ENCODE peak calls at places on chromosomes 16 and 17, in nine cellular contexts. T, O, Q, Z, C, R, H, F and J are unnamed samples.

GRCh38 chr16:70160388-70160787 is 13.2 kb upstream of the CLEC18C start:
- DNase-seq in Q (no peak), H (no peak), T (no peak), R (no peak), C (no peak), F (no peak), O (no peak), Z (no peak), J (no peak)

GRCh38 chr16:50282010-50282538 is 15.7 kb downstream of the ADCY7 start:
- DNase-seq in Q (peak; percentile 61), Z (no peak), O (peak; percentile 78), R (peak; percentile 100), C (no peak), H (no peak), T (peak; percentile 53), F (peak; percentile 46), J (no peak)

GRCh38 chr16:77840623-77841274 is 52.4 kb downstream of the VAT1L start:
- DNase-seq in Z (no peak), F (peak; percentile 70), C (no peak), H (no peak), R (no peak), O (no peak), Q (peak; percentile 83), T (no peak), J (no peak)

GRCh38 chr16:11089504-11090124 is 145.2 kb downstream of the CLEC16A start:
- DNase-seq in Z (no peak), Q (peak; percentile 98), O (no peak), H (no peak), R (no peak), T (no peak), F (peak; percentile 100), C (no peak), J (no peak)

GRCh38 chr16:31886227-31886626 is 12.6 kb downstream of the ZNF267 start:
- DNase-seq in H (no peak), T (no peak), O (no peak), Z (no peak), R (no peak), C (no peak), Q (no peak), F (no peak), J (no peak)

GRCh38 chr17:39813631-39814030 is 50.5 kb downstream of the IKZF3 start:
- DNase-seq in T (no peak), H (no peak), Q (no peak), F (no peak), Z (peak; percentile 64), R (peak; percentile 43), C (no peak), O (no peak), J (no peak)

GRCh38 chr17:38444151-38444550 is 15.9 kb downstream of the ARHGAP23 start:
- DNase-seq in R (peak; percentile 68), F (peak; percentile 63), Z (peak; percentile 96), O (peak; percentile 80), Q (peak; percentile 65), T (peak; percentile 62), H (peak; percentile 78), C (peak; percentile 65), J (peak; percentile 94)

GRCh38 chr17:77319211-77320031 is 178.7 kb downstream of the SEC14L1 start:
- DNase-seq in C (no peak), Z (peak; percentile 89), H (peak; percentile 36), R (peak; percentile 93), Q (peak; percentile 93), O (peak; percentile 78), T (peak; percentile 84), F (peak; percentile 81), J (no peak)

GRCh38 chr17:19513897-19514488 is 19.7 kb upstream of the SLC47A1 start:
- DNase-seq in H (peak; percentile 76), C (peak; percentile 71), Z (peak; percentile 58), R (peak; percentile 78), O (peak; percentile 69), F (peak; percentile 69), T (peak; percentile 78), Q (peak; percentile 73), J (no peak)

GRCh38 chr16:2341456-2342447 is 1.2 kb upstream of the ABCA3 start:
- DNase-seq in F (no peak), R (no peak), C (no peak), O (no peak), Z (no peak), H (peak; percentile 29), Q (no peak), T (no peak), J (no peak)

DNA sequence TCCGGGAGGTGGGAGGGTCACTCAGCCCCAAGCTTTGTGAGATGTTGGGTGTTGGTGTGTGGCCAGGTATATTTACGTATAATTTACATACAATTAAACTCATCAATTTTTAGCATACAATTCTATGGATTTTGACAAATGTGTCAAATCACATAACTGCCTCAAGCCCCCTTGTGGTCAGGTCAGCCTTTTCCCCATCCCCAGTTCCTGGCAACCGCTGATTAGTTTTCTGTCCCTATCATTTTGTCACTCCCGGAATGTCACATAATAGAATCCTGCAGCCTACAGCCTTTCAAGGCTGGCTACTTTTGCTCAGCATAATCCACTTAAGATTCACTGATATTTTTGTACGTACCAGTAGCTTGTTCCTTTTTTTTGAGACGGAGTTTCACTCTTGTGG is 19.4 kb upstream of the RAI1 start:
- DNase-seq in Z (no peak), T (no peak), F (no peak), Q (no peak), C (no peak), R (no peak), O (no peak), H (no peak), J (no peak)
- TF ChIP-seq CTCF in Z (no peak), T (no peak), F (no peak), Q (peak; percentile 16), C (peak; percentile 58), R (no peak), O (no peak), H (peak; percentile 23), J (no peak)

DNA sequence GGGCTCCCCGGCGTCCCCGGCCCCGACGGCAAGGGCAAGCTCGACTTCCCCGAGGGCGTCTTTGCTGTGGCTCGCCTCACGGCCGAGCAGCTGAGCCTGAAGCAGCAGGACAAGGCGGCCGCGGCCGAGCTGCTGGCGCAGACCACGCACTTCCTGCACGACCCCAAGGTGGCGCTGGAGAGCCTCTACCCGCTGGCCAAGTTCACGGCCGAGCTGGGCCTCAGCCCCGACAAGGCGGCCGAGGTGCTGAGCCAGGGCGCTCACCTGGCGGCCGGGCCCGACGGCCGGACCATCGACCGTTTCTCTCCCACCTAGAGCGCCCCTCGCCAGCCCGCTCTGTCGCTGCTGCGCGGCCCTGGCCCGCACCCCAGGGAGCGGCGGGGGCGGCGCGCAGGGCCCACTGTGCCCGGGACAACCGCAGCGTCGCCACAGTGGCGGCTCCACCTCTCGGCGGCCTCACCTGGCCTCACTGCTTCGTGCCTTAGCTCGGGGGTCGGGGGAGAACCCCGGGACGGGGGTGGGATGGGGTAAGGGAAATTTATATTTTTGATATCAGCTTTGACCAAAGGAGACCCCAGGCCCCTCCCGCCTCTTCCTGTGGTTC is 3.7 kb downstream of the HIC1 start:
- DNase-seq in Q (peak; percentile 72), H (peak; percentile 53), R (peak; percentile 83), F (peak; percentile 81), Z (peak; percentile 82), C (peak; percentile 39), T (peak; percentile 69), O (peak; percentile 89), J (no peak)
- TF ChIP-seq CTCF in Q (peak; percentile 61), H (peak; percentile 45), R (peak; percentile 63), F (peak; percentile 67), Z (peak; percentile 47), C (peak; percentile 65), T (peak; percentile 64), O (peak; percentile 84), J (no peak)

GRCh38 chr17:34527908-34528470 is 51.4 kb upstream of the TMEM132E start:
- DNase-seq in Q (no peak), R (peak; percentile 42), C (no peak), H (no peak), F (no peak), T (no peak), O (no peak), Z (no peak), J (no peak)
- TF ChIP-seq CTCF in Q (no peak), R (peak; percentile 55), C (peak; percentile 37), H (no peak), F (no peak), T (no peak), O (no peak), Z (no peak), J (peak; percentile 13)

GRCh38 chr17:6780886-6781285 is 4.9 kb downstream of the FBXO39 start:
- DNase-seq in Q (no peak), H (no peak), C (no peak), O (no peak), Z (no peak), F (no peak), R (no peak), T (no peak), J (no peak)

GRCh38 chr17:6779411-6779810 is 3.4 kb downstream of the FBXO39 start:
- DNase-seq in Z (no peak), T (no peak), F (no peak), R (no peak), H (no peak), Q (no peak), C (no peak), O (no peak), J (no peak)

GRCh38 chr17:6780001-6780400 is 4.0 kb downstream of the FBXO39 start:
- DNase-seq in C (no peak), R (no peak), Z (no peak), T (no peak), Q (no peak), O (no peak), H (no peak), F (no peak), J (no peak)

GRCh38 chr17:6772016-6772415 is 4.0 kb upstream of the FBXO39 start:
- DNase-seq in R (no peak), T (no peak), Q (no peak), C (no peak), Z (no peak), F (no peak), O (no peak), H (no peak), J (no peak)

DNA sequence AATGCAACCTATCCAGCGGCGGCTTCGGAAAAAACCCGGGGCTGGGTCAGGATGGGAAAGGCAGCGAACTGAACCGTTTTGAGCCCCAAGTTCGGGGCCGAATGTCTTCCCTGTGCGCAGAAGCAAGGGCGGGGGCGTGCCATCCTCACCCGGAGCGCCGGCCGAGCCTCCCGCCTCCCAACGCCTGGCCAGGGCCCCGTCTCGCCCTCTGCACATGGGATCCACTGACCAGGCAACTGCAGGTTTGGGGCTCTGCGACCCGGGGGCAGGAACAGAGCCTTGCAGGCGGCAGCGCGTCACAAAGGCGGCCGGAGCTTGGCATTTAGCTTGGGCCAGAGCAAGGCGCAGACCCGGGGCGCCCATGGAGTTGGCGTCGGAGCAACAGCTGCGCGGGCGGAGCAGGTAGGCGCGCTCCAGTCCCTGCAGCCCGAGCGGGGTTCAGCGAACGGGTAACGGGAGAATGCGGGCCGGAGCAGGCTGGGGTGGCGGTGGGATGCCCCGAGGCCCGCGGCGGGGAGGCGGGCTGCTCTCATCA is at the start of gene FBXO39:
- DNase-seq in T (no peak), C (no peak), F (no peak), O (no peak), Z (no peak), R (no peak), H (peak; percentile 60), Q (no peak), J (no peak)
- TF ChIP-seq CTCF in T (no peak), C (no peak), F (no peak), O (no peak), Z (no peak), R (no peak), H (no peak), Q (no peak), J (no peak)